ENCODE peak calls at places on chromosomes 5 and 9, in seven cellular contexts. N, P, O, K, Z, G and Y are unnamed samples.
A peak's percentile ranks its signal among the peaks of the same experiment; 100 is the strongest.

GRCh38 chr5:132003170-132003744 is 8.2 kb downstream of the ACSL6 start:
- DNase-seq in P (no peak), G (no peak), Z (peak; percentile 97), K (no peak), N (no peak), O (no peak), Y (peak; percentile 35)

GRCh38 chr5:169904059-169904458 is 76.2 kb downstream of the INSYN2B start:
- DNase-seq in K (no peak), Z (no peak), O (no peak), N (no peak), G (no peak), P (no peak), Y (no peak)

GRCh38 chr5:1325870-1326546 is 18.9 kb downstream of the CLPTM1L start:
- DNase-seq in P (no peak), N (no peak), Z (no peak), O (no peak), G (no peak), K (no peak), Y (no peak)

GRCh38 chr9:133637451-133638055 is 1.4 kb downstream of the DBH start:
- DNase-seq in Z (no peak), K (no peak), O (no peak), N (no peak), P (no peak), G (no peak), Y (peak; percentile 9)

GRCh38 chr5:107951322-107951721 is 280.6 kb upstream of the EFNA5 start:
- DNase-seq in G (no peak), P (no peak), N (no peak), K (peak; percentile 42), Z (no peak), O (no peak), Y (no peak)

GRCh38 chr9:72911816-72912215 is 41.0 kb downstream of the ALDH1A1 start:
- DNase-seq in K (no peak), O (no peak), P (no peak), Z (no peak), G (no peak), N (no peak), Y (no peak)

GRCh38 chr5:84618262-84618661 is 233.6 kb upstream of the EDIL3 start:
- DNase-seq in O (no peak), Z (no peak), G (no peak), K (no peak), P (no peak), N (no peak), Y (no peak)

GRCh38 chr9:129583308-129584038 is 37.4 kb downstream of the C9orf50 start:
- DNase-seq in Z (no peak), N (no peak), O (no peak), G (no peak), K (no peak), P (no peak), Y (no peak)

GRCh38 chr5:97554992-97555981 is 372.2 kb upstream of the RIOK2 start:
- DNase-seq in N (no peak), P (no peak), Z (peak; percentile 35), K (no peak), G (no peak), O (no peak), Y (no peak)

GRCh38 chr5:105619725-105620124 is 2051.0 kb downstream of the EFNA5 start:
- DNase-seq in P (no peak), N (no peak), G (no peak), Z (no peak), O (no peak), K (no peak), Y (no peak)

GRCh38 chr9:32708480-32709150 is 73.1 kb upstream of the TAF1L start:
- DNase-seq in Z (no peak), K (no peak), P (no peak), N (no peak), G (no peak), O (no peak), Y (no peak)

GRCh38 chr9:112558476-112558875 is 71.8 kb downstream of the KIAA1958 start:
- DNase-seq in O (no peak), G (no peak), N (no peak), P (no peak), K (no peak), Z (no peak), Y (no peak)

GRCh38 chr5:177442066-177442836 is 4.4 kb upstream of the PRR7 start:
- DNase-seq in K (no peak), Z (no peak), P (no peak), O (no peak), G (no peak), N (no peak), Y (no peak)

GRCh38 chr9:126915281-126915816 is 767 bp downstream of the RALGPS1 start:
- DNase-seq in K (peak; percentile 50), G (peak; percentile 52), O (peak; percentile 8), P (peak; percentile 52), N (no peak), Z (peak; percentile 23), Y (peak; percentile 50)

GRCh38 chr9:131781069-131781468 is 41.2 kb upstream of the RAPGEF1 start:
- DNase-seq in K (no peak), Z (no peak), O (no peak), N (no peak), G (no peak), P (no peak), Y (no peak)

GRCh38 chr9:135076143-135076875 is 11.2 kb upstream of the OLFM1 start:
- DNase-seq in Z (peak; percentile 36), G (no peak), K (peak; percentile 32), P (no peak), N (no peak), O (no peak), Y (no peak)

GRCh38 chr9:93183663-93184438 is at the start of gene WNK2:
- DNase-seq in P (peak; percentile 19), G (no peak), Z (no peak), K (peak; percentile 60), N (no peak), O (no peak), Y (no peak)

GRCh38 chr9:78439866-78440830 is 143.2 kb downstream of the PSAT1 start:
- DNase-seq in P (no peak), O (no peak), G (no peak), Z (no peak), N (no peak), K (peak; percentile 26), Y (no peak)

GRCh38 chr9:124256517-124257069 is 1.2 kb upstream of the NEK6 start:
- DNase-seq in K (peak; percentile 36), Z (no peak), P (no peak), G (no peak), N (no peak), O (no peak), Y (no peak)

GRCh38 chr9:99296375-99296951 is 74.4 kb downstream of the SEC61B start:
- DNase-seq in P (no peak), O (peak; percentile 8), G (no peak), Z (peak; percentile 10), K (peak; percentile 97), N (no peak), Y (no peak)

GRCh38 chr5:91109634-91110033 is 273.5 kb downstream of the ARRDC3 start:
- DNase-seq in G (no peak), Z (no peak), O (no peak), N (no peak), P (no peak), K (no peak), Y (no peak)